ENCODE peak calls at places on chromosomes 4 and X, in seven cellular contexts. V is neural progenitor cell, F is left ventricle myocardium inferior, R is breast epithelium, J is lung, C is left lung, G is H9. A is an unnamed sample.

GRCh38 chrX:14420876-14421275 is 108.5 kb upstream of the GLRA2 start:
- DNase-seq in V (no peak), G (no peak), F (no peak), C (no peak), J (no peak), R (no peak), A (no peak)

GRCh38 chrX:134171661-134172587 is 65.1 kb upstream of the CCDC160 start:
- DNase-seq in G (peak; percentile 43), F (peak; percentile 24), J (no peak), V (peak; percentile 69), C (peak; percentile 65), R (no peak), A (no peak)

GRCh38 chr4:97938141-97938540 is 205.1 kb downstream of the STPG2 start:
- DNase-seq in F (no peak), J (no peak), V (no peak), R (no peak), C (peak; percentile 31), G (no peak), A (no peak)

GRCh38 chr4:114015444-114015899 is 36.0 kb upstream of the ARSJ start:
- DNase-seq in J (no peak), F (no peak), R (no peak), G (no peak), C (no peak), V (no peak), A (no peak)

GRCh38 chr4:176814770-176815169 is 22.0 kb upstream of the VEGFC start:
- DNase-seq in J (no peak), F (no peak), V (no peak), G (no peak), R (no peak), C (no peak), A (no peak)

GRCh38 chr4:170047774-170048354 is 21.7 kb upstream of the MFAP3L start:
- DNase-seq in G (no peak), F (no peak), R (peak; percentile 57), J (peak; percentile 51), C (no peak), V (peak; percentile 77), A (peak; percentile 65)

GRCh38 chr4:186979966-186980745 is 256.5 kb upstream of the FAT1 start:
- DNase-seq in C (no peak), V (peak; percentile 22), R (no peak), G (no peak), F (no peak), J (no peak), A (no peak)

GRCh38 chr4:75939890-75940691 is 722 bp downstream of the NAAA start:
- DNase-seq in J (peak; percentile 71), V (peak; percentile 81), R (peak; percentile 63), G (peak; percentile 84), F (peak; percentile 80), C (peak; percentile 93), A (peak; percentile 72)

GRCh38 chr4:186058253-186058979 is 10.5 kb upstream of the TLR3 start:
- DNase-seq in G (no peak), C (no peak), J (no peak), F (no peak), V (no peak), R (no peak), A (no peak)

GRCh38 chr4:101355767-101356702 is 8.7 kb upstream of the PPP3CA start:
- DNase-seq in R (no peak), G (no peak), J (no peak), F (no peak), V (no peak), C (no peak), A (no peak)

GRCh38 chr4:36255575-36255974 is 11.3 kb upstream of the ARAP2 start:
- DNase-seq in G (no peak), J (no peak), C (no peak), R (no peak), F (no peak), V (no peak), A (no peak)

GRCh38 chr4:128311659-128312392 is 24.2 kb upstream of the PGRMC2 start:
- DNase-seq in V (no peak), F (no peak), J (no peak), G (no peak), R (no peak), C (no peak), A (no peak)

GRCh38 chr4:164396439-164396838 is 357.5 kb upstream of the SMIM31 start:
- DNase-seq in J (no peak), V (peak; percentile 7), C (no peak), G (no peak), F (no peak), R (no peak), A (no peak)

GRCh38 chr4:185602397-185602796 is 67.1 kb upstream of the PDLIM3 start:
- DNase-seq in R (no peak), G (no peak), J (no peak), C (no peak), F (no peak), V (no peak), A (no peak)

GRCh38 chr4:168200685-168201084 is 108.3 kb downstream of the ANXA10 start:
- DNase-seq in F (no peak), C (no peak), V (no peak), G (no peak), J (no peak), R (no peak), A (no peak)

GRCh38 chr4:81032174-81032551 is 1.7 kb downstream of the BMP3 start:
- DNase-seq in V (peak; percentile 24), C (no peak), F (no peak), J (no peak), R (no peak), G (no peak), A (no peak)

GRCh38 chr4:1243451-1244080 is 5.4 kb downstream of the CTBP1 start:
- DNase-seq in V (no peak), J (no peak), R (peak; percentile 19), F (peak; percentile 14), G (peak; percentile 27), C (peak; percentile 75), A (no peak)

GRCh38 chr4:72340803-72341431 is 228.1 kb downstream of the ADAMTS3 start:
- DNase-seq in C (no peak), F (no peak), R (no peak), J (no peak), V (no peak), G (no peak), A (no peak)

GRCh38 chrX:140817943-140818342 is 108.4 kb downstream of the LINC00632 start:
- DNase-seq in C (no peak), V (peak; percentile 33), G (no peak), F (no peak), R (no peak), J (no peak), A (no peak)

GRCh38 chr4:54961357-54961975 is 163.9 kb downstream of the KDR start:
- DNase-seq in R (no peak), C (no peak), J (no peak), G (no peak), V (peak; percentile 55), F (no peak), A (no peak)

GRCh38 chrX:31483336-31483735 is 411.5 kb upstream of the FTHL17 start:
- DNase-seq in R (no peak), G (no peak), V (no peak), C (no peak), F (no peak), J (no peak), A (no peak)

GRCh38 chr4:133856736-133857355 is 344.7 kb downstream of the PABPC4L start:
- DNase-seq in F (no peak), R (no peak), J (no peak), C (no peak), V (no peak), G (no peak), A (no peak)

GRCh38 chr4:92381640-92382039 is 77.9 kb downstream of the GRID2 start:
- DNase-seq in C (no peak), V (no peak), J (no peak), G (no peak), F (no peak), R (no peak), A (no peak)

GRCh38 chr4:92387459-92388069 is 83.8 kb downstream of the GRID2 start:
- DNase-seq in J (no peak), C (no peak), F (no peak), G (no peak), R (no peak), V (peak; percentile 57), A (no peak)
- TF ChIP-seq CTCF in J (no peak), C (peak; percentile 43), F (peak; percentile 69), G (peak; percentile 82), R (peak; percentile 39), V (peak; percentile 70), A (no peak)

DNA sequence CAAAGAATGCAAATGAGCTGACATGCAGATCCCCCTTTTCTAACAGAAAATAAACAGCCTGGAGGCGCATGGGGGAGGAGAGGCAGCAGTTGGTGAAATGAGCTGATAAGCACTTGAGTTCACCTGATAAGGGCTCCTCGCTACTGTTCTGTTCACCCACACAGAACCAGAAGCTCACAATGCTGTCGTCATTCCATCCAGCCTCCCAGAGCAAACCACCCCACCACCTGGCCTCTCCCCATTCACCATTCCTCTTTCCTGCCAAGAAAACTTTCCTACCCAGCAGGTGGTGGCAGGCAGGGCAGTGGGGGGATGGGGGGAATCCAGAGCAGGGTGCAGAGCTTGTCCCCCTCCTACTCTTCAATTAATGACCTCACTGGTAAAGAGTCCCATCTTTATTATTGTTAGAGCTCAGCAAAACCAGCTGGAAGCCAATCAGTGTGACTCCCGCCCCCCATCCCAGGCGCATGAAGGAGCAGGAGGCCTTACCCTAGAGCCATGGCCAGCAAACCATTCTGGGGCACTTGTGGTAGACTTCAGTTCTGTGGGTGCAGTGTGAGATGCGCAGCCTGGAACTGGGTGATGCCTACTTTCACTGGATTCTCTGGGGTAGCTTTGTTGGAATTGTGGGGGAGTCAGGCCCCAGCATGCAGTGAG is 350.3 kb downstream of the ZIC3 start:
- DNase-seq in V (no peak), R (no peak), C (no peak), J (no peak), G (peak; percentile 26), F (no peak), A (no peak)
- H3K9me3 ChIP-seq in V (no peaks in the 10 kb centered on the region), R (no peaks in the 10 kb centered on the region), C (no peaks in the 10 kb centered on the region), J (no peaks in the 10 kb centered on the region), G (no peaks in the 10 kb centered on the region), F (no peaks in the 10 kb centered on the region), A (no peaks in the 10 kb centered on the region)

GRCh38 chr4:78567502-78568075 is 16.0 kb downstream of the ANXA3 start:
- DNase-seq in R (no peak), J (no peak), F (no peak), G (no peak), V (no peak), C (no peak), A (no peak)
- H3K27me3 ChIP-seq in R (no peaks in the 10 kb centered on the region), J (no peaks in the 10 kb centered on the region), F (no peaks in the 10 kb centered on the region), G (no peaks in the 10 kb centered on the region), V (no peaks in the 10 kb centered on the region), C (no peaks in the 10 kb centered on the region), A (no peaks in the 10 kb centered on the region)

DNA sequence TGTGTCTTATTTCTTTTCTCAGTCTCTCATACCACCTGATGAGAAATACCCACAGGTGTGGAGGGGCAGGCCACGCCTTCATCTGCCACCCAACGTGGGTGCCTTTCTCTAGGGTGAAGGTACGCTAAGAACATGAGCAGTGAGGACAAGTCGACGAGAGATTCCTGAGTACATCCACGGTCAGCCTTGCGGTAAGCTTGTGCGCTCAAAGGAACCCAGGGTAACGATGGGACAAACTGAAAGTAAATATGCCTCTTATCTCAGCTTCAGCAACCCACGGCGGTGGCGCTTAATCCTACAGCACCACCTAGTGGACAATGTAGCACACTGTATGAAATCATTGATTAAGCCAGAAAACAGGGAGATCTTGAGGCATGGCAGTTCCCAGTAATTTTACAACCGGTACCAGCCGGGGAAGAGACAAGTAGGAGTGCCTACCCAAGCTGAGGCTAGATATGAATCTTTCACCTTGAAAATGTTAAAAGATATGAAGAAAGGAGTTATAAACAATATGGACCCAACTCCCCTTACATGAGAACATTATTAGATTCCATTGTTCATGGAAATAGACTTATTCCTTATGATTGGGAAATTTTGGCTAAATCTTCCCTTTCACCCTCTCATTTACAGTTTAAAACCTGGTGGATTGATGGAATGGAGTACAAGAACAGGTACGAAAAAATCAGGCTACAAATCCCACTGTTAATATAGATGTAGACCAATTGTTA is 63.0 kb downstream of the ZNF732 start:
- DNase-seq in F (peak; percentile 46), J (peak; percentile 64), V (peak; percentile 61), G (peak; percentile 43), R (peak; percentile 53), C (peak; percentile 82), A (peak; percentile 74)
- TF ChIP-seq CTCF in F (peak; percentile 95), J (peak; percentile 92), V (peak; percentile 63), G (peak; percentile 82), R (peak; percentile 79), C (peak; percentile 91), A (peak; percentile 83)

A was measured in right atrium auricular region.